ENCODE peak calls at places on chromosomes 7 and 10, in nine cellular contexts. One of them, this sample, is unnamed.

GRCh38 chr7:98137826-98138151 is 31.1 kb downstream of the LMTK2 start:
- DNase-seq in endodermal cell: no peak
- DNase-seq in suprapubic skin: no peak
- DNase-seq in upper lobe of left lung: no peak
- DNase-seq in progenitor cell of endocrine pancreas: no peak
- DNase-seq in right atrium auricular region: no peak
- DNase-seq in stomach: no peak
- DNase-seq in GM20000: peak
- DNase-seq in transverse colon: no peak
- DNase-seq in this sample: no peak

GRCh38 chr10:19702215-19702614 is 114.0 kb upstream of the PLXDC2 start:
- DNase-seq in endodermal cell: no peak
- DNase-seq in progenitor cell of endocrine pancreas: no peak
- DNase-seq in transverse colon: no peak
- DNase-seq in right atrium auricular region: no peak
- DNase-seq in suprapubic skin: no peak
- DNase-seq in stomach: no peak
- DNase-seq in GM20000: no peak
- DNase-seq in upper lobe of left lung: no peak
- DNase-seq in this sample: no peak

GRCh38 chr7:92916751-92917369 is 80.5 kb upstream of the CDK6 start:
- DNase-seq in stomach: no peak
- DNase-seq in GM20000: no peak
- DNase-seq in progenitor cell of endocrine pancreas: no peak
- DNase-seq in transverse colon: no peak
- DNase-seq in right atrium auricular region: no peak
- DNase-seq in suprapubic skin: no peak
- DNase-seq in endodermal cell: peak
- DNase-seq in upper lobe of left lung: no peak
- DNase-seq in this sample: no peak

GRCh38 chr7:11792122-11792521 is 39.9 kb downstream of the THSD7A start:
- DNase-seq in suprapubic skin: no peak
- DNase-seq in endodermal cell: no peak
- DNase-seq in transverse colon: no peak
- DNase-seq in right atrium auricular region: no peak
- DNase-seq in progenitor cell of endocrine pancreas: no peak
- DNase-seq in upper lobe of left lung: no peak
- DNase-seq in GM20000: no peak
- DNase-seq in stomach: no peak
- DNase-seq in this sample: no peak

GRCh38 chr7:94547128-94547527 is 37.5 kb downstream of the CASD1 start:
- DNase-seq in transverse colon: no peak
- DNase-seq in right atrium auricular region: no peak
- DNase-seq in GM20000: no peak
- DNase-seq in progenitor cell of endocrine pancreas: no peak
- DNase-seq in suprapubic skin: no peak
- DNase-seq in upper lobe of left lung: no peak
- DNase-seq in endodermal cell: no peak
- DNase-seq in stomach: no peak
- DNase-seq in this sample: no peak

GRCh38 chr7:100867040-100867795 is at the start of gene TRIP6:
- DNase-seq in stomach: peak
- DNase-seq in endodermal cell: peak
- DNase-seq in upper lobe of left lung: peak
- DNase-seq in suprapubic skin: peak
- DNase-seq in progenitor cell of endocrine pancreas: peak
- DNase-seq in GM20000: peak
- DNase-seq in transverse colon: peak
- DNase-seq in right atrium auricular region: peak
- DNase-seq in this sample: peak

GRCh38 chr10:12849351-12850181 is 151.9 kb downstream of the CCDC3 start:
- DNase-seq in endodermal cell: no peak
- DNase-seq in right atrium auricular region: peak
- DNase-seq in progenitor cell of endocrine pancreas: no peak
- DNase-seq in upper lobe of left lung: no peak
- DNase-seq in transverse colon: no peak
- DNase-seq in suprapubic skin: peak
- DNase-seq in stomach: no peak
- DNase-seq in GM20000: no peak
- DNase-seq in this sample: no peak

GRCh38 chr7:121085922-121086321 is 97.4 kb downstream of the CPED1 start:
- DNase-seq in stomach: no peak
- DNase-seq in suprapubic skin: no peak
- DNase-seq in transverse colon: no peak
- DNase-seq in endodermal cell: no peak
- DNase-seq in upper lobe of left lung: no peak
- DNase-seq in right atrium auricular region: no peak
- DNase-seq in progenitor cell of endocrine pancreas: no peak
- DNase-seq in GM20000: no peak
- DNase-seq in this sample: no peak

GRCh38 chr7:1124816-1125602 is 35.0 kb downstream of the ZFAND2A start:
- DNase-seq in endodermal cell: peak
- DNase-seq in GM20000: no peak
- DNase-seq in upper lobe of left lung: peak
- DNase-seq in suprapubic skin: no peak
- DNase-seq in right atrium auricular region: no peak
- DNase-seq in progenitor cell of endocrine pancreas: no peak
- DNase-seq in transverse colon: no peak
- DNase-seq in stomach: peak
- DNase-seq in this sample: no peak

GRCh38 chr10:79184141-79184625 is 115.4 kb downstream of the ZMIZ1 start:
- DNase-seq in upper lobe of left lung: no peak
- DNase-seq in suprapubic skin: no peak
- DNase-seq in right atrium auricular region: no peak
- DNase-seq in GM20000: no peak
- DNase-seq in transverse colon: no peak
- DNase-seq in stomach: peak
- DNase-seq in endodermal cell: peak
- DNase-seq in progenitor cell of endocrine pancreas: no peak
- DNase-seq in this sample: no peak

GRCh38 chr10:50624866-50625491 is 1.2 kb upstream of the SGMS1 start:
- DNase-seq in progenitor cell of endocrine pancreas: peak
- DNase-seq in endodermal cell: peak
- DNase-seq in stomach: peak
- DNase-seq in transverse colon: peak
- DNase-seq in suprapubic skin: peak
- DNase-seq in upper lobe of left lung: peak
- DNase-seq in right atrium auricular region: peak
- DNase-seq in GM20000: peak
- DNase-seq in this sample: no peak

GRCh38 chr7:154682003-154682402 is 320.9 kb downstream of the PAXIP1 start:
- DNase-seq in transverse colon: no peak
- DNase-seq in GM20000: no peak
- DNase-seq in upper lobe of left lung: no peak
- DNase-seq in suprapubic skin: no peak
- DNase-seq in right atrium auricular region: no peak
- DNase-seq in progenitor cell of endocrine pancreas: no peak
- DNase-seq in endodermal cell: no peak
- DNase-seq in stomach: no peak
- DNase-seq in this sample: no peak

GRCh38 chr7:80232969-80233724 is 98.5 kb downstream of the GNAI1 start:
- DNase-seq in upper lobe of left lung: no peak
- DNase-seq in transverse colon: no peak
- DNase-seq in progenitor cell of endocrine pancreas: no peak
- DNase-seq in GM20000: no peak
- DNase-seq in endodermal cell: no peak
- DNase-seq in right atrium auricular region: no peak
- DNase-seq in suprapubic skin: no peak
- DNase-seq in stomach: no peak
- DNase-seq in this sample: no peak

GRCh38 chr10:133081636-133082035 is 6.1 kb upstream of the ADGRA1 start:
- DNase-seq in suprapubic skin: no peak
- DNase-seq in right atrium auricular region: no peak
- DNase-seq in progenitor cell of endocrine pancreas: no peak
- DNase-seq in upper lobe of left lung: peak
- DNase-seq in GM20000: no peak
- DNase-seq in transverse colon: no peak
- DNase-seq in endodermal cell: no peak
- DNase-seq in stomach: no peak
- DNase-seq in this sample: no peak

GRCh38 chr10:133085251-133086125 is 2.2 kb upstream of the ADGRA1 start:
- DNase-seq in progenitor cell of endocrine pancreas: no peak
- DNase-seq in endodermal cell: no peak
- DNase-seq in suprapubic skin: no peak
- DNase-seq in right atrium auricular region: no peak
- DNase-seq in transverse colon: no peak
- DNase-seq in upper lobe of left lung: peak
- DNase-seq in stomach: no peak
- DNase-seq in GM20000: no peak
- DNase-seq in this sample: no peak

GRCh38 chr10:133084491-133084890 is 3.2 kb upstream of the ADGRA1 start:
- DNase-seq in GM20000: no peak
- DNase-seq in progenitor cell of endocrine pancreas: no peak
- DNase-seq in upper lobe of left lung: peak
- DNase-seq in stomach: no peak
- DNase-seq in suprapubic skin: no peak
- DNase-seq in right atrium auricular region: no peak
- DNase-seq in endodermal cell: no peak
- DNase-seq in transverse colon: no peak
- DNase-seq in this sample: no peak

GRCh38 chr10:133082685-133083421 is 4.9 kb upstream of the ADGRA1 start:
- DNase-seq in stomach: no peak
- DNase-seq in progenitor cell of endocrine pancreas: no peak
- DNase-seq in suprapubic skin: no peak
- DNase-seq in transverse colon: no peak
- DNase-seq in upper lobe of left lung: peak
- DNase-seq in GM20000: no peak
- DNase-seq in endodermal cell: no peak
- DNase-seq in right atrium auricular region: no peak
- DNase-seq in this sample: no peak

DNA sequence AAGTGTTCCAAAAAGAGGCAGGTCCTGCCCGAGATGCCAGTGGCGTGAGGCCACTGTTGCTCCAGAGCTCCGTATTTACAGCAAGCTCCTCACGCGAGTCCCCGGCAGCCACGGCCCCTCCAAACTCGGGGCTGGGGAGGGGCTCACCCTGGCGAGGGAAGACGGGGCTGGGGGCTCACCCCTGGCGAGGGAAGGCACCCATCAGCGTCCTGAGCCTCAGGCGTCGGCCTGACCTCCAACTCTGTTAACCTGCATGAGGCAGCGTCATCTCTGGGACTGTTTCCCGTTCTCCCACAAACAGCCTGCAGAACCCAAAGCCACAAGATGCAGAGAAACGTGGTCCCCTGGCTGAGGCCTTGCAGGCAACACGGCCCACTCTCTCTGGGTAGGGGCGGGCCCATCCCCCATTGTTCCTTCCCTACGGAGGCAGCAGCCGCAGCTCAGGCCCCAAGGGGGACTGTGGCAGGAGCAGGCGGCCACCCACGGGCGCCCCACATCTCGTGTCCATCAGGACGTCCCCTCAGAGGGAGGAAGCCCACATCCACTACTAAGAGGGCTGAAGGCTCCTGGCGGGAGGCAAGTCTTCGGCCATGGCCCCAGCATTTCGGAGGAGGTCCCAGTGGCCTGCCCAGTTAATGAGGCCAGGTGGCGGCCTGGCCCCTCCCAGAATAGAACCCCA is 4.2 kb upstream of the ADGRA1 start:
- DNase-seq in GM20000: no peak
- DNase-seq in right atrium auricular region: no peak
- DNase-seq in suprapubic skin: no peak
- DNase-seq in stomach: no peak
- DNase-seq in transverse colon: no peak
- DNase-seq in upper lobe of left lung: peak
- DNase-seq in endodermal cell: no peak
- DNase-seq in progenitor cell of endocrine pancreas: no peak
- DNase-seq in this sample: no peak
- TF ChIP-seq CTCF in GM20000: no peak
- TF ChIP-seq CTCF in right atrium auricular region: no peak
- TF ChIP-seq CTCF in suprapubic skin: no peak
- TF ChIP-seq CTCF in stomach: no peak
- TF ChIP-seq CTCF in transverse colon: no peak
- TF ChIP-seq CTCF in upper lobe of left lung: no peak
- TF ChIP-seq CTCF in endodermal cell: no peak
- TF ChIP-seq CTCF in progenitor cell of endocrine pancreas: no peak
- TF ChIP-seq CTCF in this sample: no peak

GRCh38 chr7:78607099-78607498 is 808.5 kb downstream of the PHTF2 start:
- DNase-seq in progenitor cell of endocrine pancreas: no peak
- DNase-seq in suprapubic skin: no peak
- DNase-seq in upper lobe of left lung: no peak
- DNase-seq in endodermal cell: peak
- DNase-seq in right atrium auricular region: no peak
- DNase-seq in GM20000: no peak
- DNase-seq in transverse colon: no peak
- DNase-seq in stomach: no peak
- DNase-seq in this sample: no peak
- TF ChIP-seq CTCF in progenitor cell of endocrine pancreas: peak
- TF ChIP-seq CTCF in suprapubic skin: no peak
- TF ChIP-seq CTCF in upper lobe of left lung: no peak
- TF ChIP-seq CTCF in endodermal cell: peak
- TF ChIP-seq CTCF in right atrium auricular region: no peak
- TF ChIP-seq CTCF in GM20000: no peak
- TF ChIP-seq CTCF in transverse colon: no peak
- TF ChIP-seq CTCF in stomach: no peak
- TF ChIP-seq CTCF in this sample: no peak

GRCh38 chr10:47404937-47405336 is 20.8 kb upstream of the ZNF488 start:
- DNase-seq in progenitor cell of endocrine pancreas: no peak
- DNase-seq in stomach: no peak
- DNase-seq in transverse colon: no peak
- DNase-seq in upper lobe of left lung: no peak
- DNase-seq in suprapubic skin: no peak
- DNase-seq in endodermal cell: no peak
- DNase-seq in GM20000: no peak
- DNase-seq in right atrium auricular region: no peak
- DNase-seq in this sample: no peak

GRCh38 chr10:47402681-47403301 is 18.7 kb upstream of the ZNF488 start:
- DNase-seq in suprapubic skin: peak
- DNase-seq in progenitor cell of endocrine pancreas: no peak
- DNase-seq in stomach: no peak
- DNase-seq in transverse colon: peak
- DNase-seq in GM20000: no peak
- DNase-seq in upper lobe of left lung: no peak
- DNase-seq in right atrium auricular region: peak
- DNase-seq in endodermal cell: peak
- DNase-seq in this sample: no peak

GRCh38 chr10:47405829-47406547 is 21.9 kb upstream of the ZNF488 start:
- DNase-seq in endodermal cell: no peak
- DNase-seq in GM20000: no peak
- DNase-seq in right atrium auricular region: no peak
- DNase-seq in progenitor cell of endocrine pancreas: no peak
- DNase-seq in suprapubic skin: peak
- DNase-seq in stomach: no peak
- DNase-seq in transverse colon: no peak
- DNase-seq in upper lobe of left lung: peak
- DNase-seq in this sample: no peak

GRCh38 chr10:47403401-47404318 is 19.6 kb upstream of the ZNF488 start:
- DNase-seq in right atrium auricular region: peak
- DNase-seq in upper lobe of left lung: no peak
- DNase-seq in transverse colon: no peak
- DNase-seq in stomach: no peak
- DNase-seq in GM20000: no peak
- DNase-seq in suprapubic skin: peak
- DNase-seq in endodermal cell: peak
- DNase-seq in progenitor cell of endocrine pancreas: no peak
- DNase-seq in this sample: no peak

GRCh38 chr10:47404446-47404845 is 20.4 kb upstream of the ZNF488 start:
- DNase-seq in suprapubic skin: no peak
- DNase-seq in GM20000: no peak
- DNase-seq in progenitor cell of endocrine pancreas: no peak
- DNase-seq in stomach: no peak
- DNase-seq in transverse colon: no peak
- DNase-seq in right atrium auricular region: no peak
- DNase-seq in endodermal cell: peak
- DNase-seq in upper lobe of left lung: no peak
- DNase-seq in this sample: no peak
- TF ChIP-seq CTCF in suprapubic skin: no peak
- TF ChIP-seq CTCF in GM20000: no peak
- TF ChIP-seq CTCF in progenitor cell of endocrine pancreas: no peak
- TF ChIP-seq CTCF in stomach: no peak
- TF ChIP-seq CTCF in transverse colon: no peak
- TF ChIP-seq CTCF in right atrium auricular region: no peak
- TF ChIP-seq CTCF in endodermal cell: no peak
- TF ChIP-seq CTCF in upper lobe of left lung: no peak
- TF ChIP-seq CTCF in this sample: no peak

GRCh38 chr7:13047061-13047460 is 359.6 kb downstream of the ARL4A start:
- DNase-seq in upper lobe of left lung: no peak
- DNase-seq in suprapubic skin: no peak
- DNase-seq in right atrium auricular region: no peak
- DNase-seq in GM20000: no peak
- DNase-seq in transverse colon: no peak
- DNase-seq in endodermal cell: no peak
- DNase-seq in stomach: no peak
- DNase-seq in progenitor cell of endocrine pancreas: no peak
- DNase-seq in this sample: no peak
- TF ChIP-seq CTCF in upper lobe of left lung: no peak
- TF ChIP-seq CTCF in suprapubic skin: no peak
- TF ChIP-seq CTCF in right atrium auricular region: no peak
- TF ChIP-seq CTCF in GM20000: no peak
- TF ChIP-seq CTCF in transverse colon: no peak
- TF ChIP-seq CTCF in endodermal cell: peak
- TF ChIP-seq CTCF in stomach: no peak
- TF ChIP-seq CTCF in progenitor cell of endocrine pancreas: no peak
- TF ChIP-seq CTCF in this sample: no peak